ENCODE peak calls at places on chromosomes 5 and 9, in eight cellular contexts. A, H, M, R, N, Y, X and G are unnamed samples.
A peak's percentile ranks its signal among the peaks of the same experiment; 100 is the strongest.

GRCh38 chr9:127162046-127162445 is 39.6 kb upstream of the ANGPTL2 start:
- DNase-seq in A (no peak), H (peak; percentile 4), M (no peak), R (no peak), N (no peak), Y (no peak), X (no peak), G (peak; percentile 16)

GRCh38 chr9:70438341-70438924 is 24.0 kb upstream of the KLF9 start:
- DNase-seq in A (peak; percentile 85), H (peak; percentile 68), M (peak; percentile 67), R (peak; percentile 44), N (no peak), Y (no peak), X (peak; percentile 68), G (peak; percentile 69)

GRCh38 chr5:58924306-58924705 is 341.4 kb downstream of the RAB3C start:
- DNase-seq in A (no peak), H (no peak), M (no peak), R (no peak), N (no peak), Y (no peak), X (no peak), G (no peak)

GRCh38 chr9:87336914-87337333 is 160.7 kb upstream of the DAPK1 start:
- DNase-seq in A (no peak), H (peak; percentile 18), M (no peak), R (peak; percentile 57), N (peak; percentile 43), Y (no peak), X (peak; percentile 54), G (peak; percentile 46)

GRCh38 chr9:97419315-97419867 is 7.5 kb downstream of the TDRD7 start:
- DNase-seq in A (no peak), H (no peak), M (no peak), R (no peak), N (no peak), Y (no peak), X (no peak), G (no peak)

GRCh38 chr5:82100303-82101077 is 128.7 kb downstream of the ATG10 start:
- DNase-seq in A (no peak), H (no peak), M (no peak), R (no peak), N (no peak), Y (no peak), X (no peak), G (no peak)

GRCh38 chr5:11602298-11602697 is 301.9 kb downstream of the CTNND2 start:
- DNase-seq in A (no peak), H (no peak), M (no peak), R (no peak), N (no peak), Y (no peak), X (no peak), G (no peak)

GRCh38 chr9:95822583-95823431 is 52.7 kb upstream of the ERCC6L2 start:
- DNase-seq in A (no peak), H (no peak), M (no peak), R (no peak), N (no peak), Y (no peak), X (peak; percentile 2), G (no peak)

GRCh38 chr9:31730398-31730797 is 654.0 kb upstream of the ACO1 start:
- DNase-seq in A (no peak), H (no peak), M (no peak), R (no peak), N (no peak), Y (no peak), X (no peak), G (no peak)

GRCh38 chr5:135376961-135377621 is 21.9 kb downstream of the MACROH2A1 start:
- DNase-seq in A (no peak), H (no peak), M (no peak), R (no peak), N (no peak), Y (no peak), X (no peak), G (no peak)

GRCh38 chr5:72871358-72872024 is 55.0 kb downstream of the TNPO1 start:
- DNase-seq in A (no peak), H (no peak), M (no peak), R (no peak), N (no peak), Y (no peak), X (no peak), G (no peak)

GRCh38 chr5:57600321-57600720 is 117.7 kb upstream of the ACTBL2 start:
- DNase-seq in A (no peak), H (no peak), M (no peak), R (no peak), N (no peak), Y (no peak), X (no peak), G (no peak)

GRCh38 chr5:176608937-176609723 is 826 bp downstream of the GPRIN1 start:
- DNase-seq in A (no peak), H (no peak), M (no peak), R (no peak), N (no peak), Y (no peak), X (no peak), G (no peak)

GRCh38 chr5:171984748-171985419 is 21.6 kb downstream of the FBXW11 start:
- DNase-seq in A (no peak), H (no peak), M (no peak), R (no peak), N (no peak), Y (no peak), X (no peak), G (no peak)

GRCh38 chr9:136539427-136540412 is 6.1 kb downstream of the NOTCH1 start:
- DNase-seq in A (peak; percentile 97), H (peak; percentile 96), M (peak; percentile 70), R (peak; percentile 74), N (peak; percentile 43), Y (peak; percentile 95), X (peak; percentile 89), G (peak; percentile 92)

GRCh38 chr9:121283072-121283398 is 15.1 kb downstream of the GSN start:
- DNase-seq in A (no peak), H (no peak), M (no peak), R (no peak), N (no peak), Y (peak; percentile 56), X (no peak), G (no peak)
- H3K4me1 ChIP-seq in A (peaks cover 98% of the 10 kb centered on the region), H (peaks cover 88% of the 10 kb centered on the region), M (peaks cover 93% of the 10 kb centered on the region), R (peaks cover 99% of the 10 kb centered on the region), N (peaks cover 66% of the 10 kb centered on the region), Y (peaks cover 100% of the 10 kb centered on the region), X (peaks cover 100% of the 10 kb centered on the region), G (peaks cover 100% of the 10 kb centered on the region)

DNA sequence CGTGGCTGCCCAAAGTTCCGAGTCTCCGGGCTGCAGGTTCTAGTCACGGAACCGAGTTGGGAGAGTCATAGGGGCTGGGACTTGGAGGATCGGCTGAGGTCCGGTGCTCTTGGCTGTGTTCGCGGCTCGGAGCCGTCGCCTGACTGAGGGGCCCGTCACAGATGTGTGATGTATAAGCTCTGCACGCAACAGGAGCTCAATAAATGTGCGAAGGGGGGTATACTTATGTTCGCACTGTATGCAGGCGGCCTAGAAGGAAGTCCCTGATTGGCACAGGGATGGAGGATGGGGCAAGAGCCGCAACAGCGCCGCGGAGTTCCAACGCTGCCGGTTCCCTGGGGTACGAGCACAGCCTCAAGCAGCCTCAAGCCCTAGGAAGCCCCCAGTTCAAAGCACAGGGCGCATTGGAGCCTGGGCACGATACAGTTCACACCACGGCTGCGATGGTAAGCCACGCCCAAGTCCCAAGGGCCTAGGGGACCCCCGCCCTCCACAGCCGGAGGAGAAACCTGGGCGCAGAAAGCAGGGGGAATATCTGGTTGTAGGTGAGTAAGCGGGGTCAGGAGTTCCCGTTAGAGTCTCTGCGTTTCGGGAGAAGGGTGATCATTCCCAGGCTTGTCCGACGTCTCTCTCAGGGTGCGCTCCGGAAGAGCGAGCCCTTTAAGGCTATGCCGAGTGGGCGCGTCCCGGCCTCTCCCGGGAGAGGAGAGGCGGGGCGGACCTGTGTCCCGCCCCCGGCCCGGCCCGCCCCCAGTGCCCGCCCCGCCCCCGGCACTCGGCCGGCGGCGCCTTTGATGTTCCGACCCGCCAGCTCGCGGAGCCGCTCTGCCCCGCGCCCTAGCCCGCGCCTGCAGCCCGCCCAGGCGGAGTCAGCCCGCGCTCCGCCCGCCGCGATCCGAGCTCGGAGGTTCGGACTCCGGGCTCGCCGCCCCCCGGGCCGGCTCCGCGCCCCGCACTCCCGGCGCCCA is at the start of gene TCF7:
- DNase-seq in A (peak; percentile 86), H (peak; percentile 70), M (peak; percentile 56), R (peak; percentile 75), N (peak; percentile 83), Y (no peak), X (peak; percentile 50), G (peak; percentile 81)
- TF ChIP-seq POLR2A in A (peak; percentile 34), H (no peak), M (peak; percentile 36), R (no peak), N (no peak), Y (no peak), X (no peak), G (no peak)

DNA sequence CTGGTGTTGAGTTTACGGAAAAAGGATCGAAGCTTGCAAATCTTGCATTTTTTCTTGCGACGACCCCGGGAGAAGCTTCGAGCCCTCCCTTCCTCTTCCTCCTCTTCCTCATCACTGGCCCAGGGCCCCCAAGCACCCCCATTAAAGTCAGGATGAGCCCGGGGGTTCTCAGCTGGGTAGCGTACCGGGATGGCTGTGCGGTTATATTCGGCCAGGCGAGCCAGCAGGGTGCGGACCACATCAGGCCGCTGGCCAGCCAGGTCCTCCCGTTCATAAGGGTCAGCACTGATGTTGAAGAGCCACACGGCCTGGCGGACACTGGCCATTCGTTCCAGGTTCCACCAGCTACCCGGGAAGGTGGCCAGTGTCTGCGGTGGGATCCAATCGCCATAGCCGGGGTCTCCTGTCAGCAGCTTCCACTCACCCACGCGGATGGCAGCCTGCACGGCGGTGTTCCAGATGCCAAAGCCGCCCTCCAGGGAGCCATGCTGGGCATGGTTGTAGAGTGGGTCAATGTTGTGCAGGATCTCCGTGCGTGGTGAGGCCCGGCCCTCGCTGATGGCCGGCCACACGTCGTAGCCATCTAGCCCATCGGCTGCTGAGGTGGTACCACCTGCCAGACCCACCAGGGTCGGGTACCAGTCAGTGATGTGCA is 5.3 kb downstream of the ARSI start:
- DNase-seq in A (no peak), H (no peak), M (no peak), R (no peak), N (no peak), Y (no peak), X (no peak), G (no peak)
- H3K4me1 ChIP-seq in A (no peaks in the 10 kb centered on the region), H (peaks cover 5% of the 10 kb centered on the region), M (no peaks in the 10 kb centered on the region), R (peaks cover 3% of the 10 kb centered on the region), N (peaks cover 3% of the 10 kb centered on the region), Y (peaks cover 65% of the 10 kb centered on the region), X (peaks cover 11% of the 10 kb centered on the region), G (peaks cover 6% of the 10 kb centered on the region)

GRCh38 chr9:129914051-129914450 is 78.8 kb downstream of the USP20 start:
- DNase-seq in A (no peak), H (no peak), M (no peak), R (no peak), N (no peak), Y (no peak), X (no peak), G (peak; percentile 68)

GRCh38 chr9:129919283-129919682 is 84.0 kb downstream of the USP20 start:
- DNase-seq in A (no peak), H (no peak), M (no peak), R (no peak), N (no peak), Y (no peak), X (no peak), G (no peak)

GRCh38 chr9:129916707-129917106 is 81.4 kb downstream of the USP20 start:
- DNase-seq in A (no peak), H (no peak), M (no peak), R (no peak), N (no peak), Y (no peak), X (no peak), G (no peak)

GRCh38 chr9:129919836-129920235 is 84.6 kb downstream of the USP20 start:
- DNase-seq in A (no peak), H (no peak), M (no peak), R (no peak), N (no peak), Y (no peak), X (no peak), G (no peak)

GRCh38 chr9:129918296-129918950 is 83.2 kb downstream of the USP20 start:
- DNase-seq in A (no peak), H (no peak), M (no peak), R (no peak), N (no peak), Y (no peak), X (no peak), G (no peak)
- TF ChIP-seq POLR2A in A (no peak), H (no peak), M (no peak), R (no peak), N (no peak), Y (no peak), X (no peak), G (no peak)